ENCODE peak calls at places on chromosomes 4 and X, in nine cellular contexts. P, C, U, E, Y, N, D, M and I are unnamed samples.

GRCh38 chrX:103716967-103717366 is 6.3 kb downstream of the TMEM31 start:
- DNase-seq in P (peak), E (no peak), D (no peak), Y (no peak), M (no peak), U (no peak), C (peak), N (no peak), I (peak)

GRCh38 chr4:147160908-147161513 is 215.3 kb upstream of the TTC29 start:
- DNase-seq in Y (no peak), P (peak), D (peak), M (peak), E (no peak), U (peak), C (peak), N (no peak), I (peak)

GRCh38 chr4:10704050-10704810 is 19.7 kb upstream of the CLNK start:
- DNase-seq in D (no peak), C (no peak), N (no peak), E (no peak), M (no peak), Y (no peak), U (no peak), P (no peak), I (no peak)

GRCh38 chr4:7322166-7322991 is 112.4 kb downstream of the PSAPL1 start:
- DNase-seq in E (peak), C (peak), M (no peak), N (peak), Y (no peak), P (no peak), U (peak), D (peak), I (no peak)

GRCh38 chrX:24148118-24148517 is 1.4 kb upstream of the ZFX start:
- DNase-seq in E (no peak), N (no peak), Y (no peak), M (no peak), C (no peak), D (no peak), P (no peak), U (no peak), I (no peak)

GRCh38 chr4:116664198-116664597 is 421.2 kb downstream of the TRAM1L1 start:
- DNase-seq in C (no peak), N (no peak), U (peak), E (no peak), P (no peak), M (no peak), Y (no peak), D (peak), I (no peak)

GRCh38 chr4:37985730-37986275 is 25.6 kb downstream of the PTTG2 start:
- DNase-seq in U (no peak), P (peak), E (no peak), M (no peak), C (no peak), Y (no peak), N (no peak), D (no peak), I (no peak)

GRCh38 chr4:80305466-80305865 is 30.1 kb upstream of the CFAP299 start:
- DNase-seq in D (no peak), C (no peak), P (no peak), N (no peak), E (no peak), U (no peak), Y (no peak), M (no peak), I (no peak)

GRCh38 chrX:13533726-13534125 is 35.7 kb upstream of the EGFL6 start:
- DNase-seq in M (no peak), N (no peak), Y (no peak), E (no peak), C (no peak), P (no peak), D (no peak), U (no peak), I (peak)

GRCh38 chr4:130124066-130124465 is 1028.1 kb downstream of the C4orf33 start:
- DNase-seq in M (no peak), D (no peak), Y (no peak), P (no peak), U (peak), C (no peak), E (no peak), N (no peak), I (no peak)

GRCh38 chr4:178450614-178451013 is 1008.4 kb upstream of the AGA start:
- DNase-seq in D (no peak), N (no peak), C (no peak), E (no peak), P (no peak), M (no peak), Y (no peak), U (no peak), I (no peak)

GRCh38 chr4:2363056-2363719 is 55.3 kb downstream of the ZFYVE28 start:
- DNase-seq in Y (peak), D (no peak), U (no peak), P (no peak), E (peak), C (peak), N (peak), M (no peak), I (peak)

GRCh38 chrX:103464071-103464773 is 55.1 kb downstream of the RAB40A start:
- DNase-seq in M (peak), Y (no peak), D (peak), P (peak), U (peak), N (no peak), E (no peak), C (peak), I (peak)

GRCh38 chr4:158810487-158811215 is 41.8 kb downstream of the FNIP2 start:
- DNase-seq in U (peak), P (peak), M (peak), Y (peak), D (no peak), C (peak), E (peak), N (no peak), I (peak)

GRCh38 chrX:149283853-149284252 is 221.3 kb downstream of the IDS start:
- DNase-seq in E (no peak), D (no peak), M (no peak), C (no peak), P (no peak), N (no peak), U (no peak), Y (no peak), I (no peak)

GRCh38 chr4:86818211-86818610 is 31.0 kb downstream of the SLC10A6 start:
- DNase-seq in U (no peak), C (no peak), P (no peak), M (no peak), N (no peak), Y (no peak), D (no peak), E (no peak), I (peak)

GRCh38 chr4:82667761-82668505 is 106.1 kb upstream of the TMEM150C start:
- DNase-seq in Y (no peak), N (no peak), D (peak), P (no peak), E (no peak), U (peak), C (no peak), M (no peak), I (peak)

GRCh38 chr4:80101768-80102116 is 28.7 kb upstream of the ANTXR2 start:
- DNase-seq in N (no peak), M (no peak), P (no peak), D (no peak), U (no peak), E (no peak), C (no peak), Y (no peak), I (no peak)

GRCh38 chrX:70445876-70446275 is 1.2 kb downstream of the DLG3 start:
- DNase-seq in Y (no peak), N (no peak), P (no peak), E (no peak), D (no peak), M (no peak), C (no peak), U (no peak), I (no peak)

GRCh38 chr4:79225360-79225759 is 100.5 kb downstream of the NAA11 start:
- DNase-seq in P (no peak), E (no peak), D (peak), N (no peak), M (no peak), U (no peak), C (no peak), Y (no peak), I (peak)

GRCh38 chr4:53576676-53577372 is 14.5 kb downstream of the LNX1 start:
- DNase-seq in N (no peak), C (peak), D (no peak), P (no peak), M (no peak), Y (no peak), E (no peak), U (no peak), I (peak)

GRCh38 chrX:21933077-21933476 is 7.4 kb upstream of the SMS start:
- DNase-seq in M (no peak), Y (no peak), N (no peak), C (no peak), D (peak), E (no peak), P (no peak), U (no peak), I (no peak)

GRCh38 chrX:10892605-10893225 is 218.4 kb upstream of the HCCS start:
- DNase-seq in D (no peak), P (no peak), U (no peak), N (no peak), Y (no peak), E (no peak), M (no peak), C (no peak), I (no peak)

GRCh38 chrX:24364326-24364725 is 3.9 kb downstream of the SUPT20HL1 start:
- DNase-seq in D (no peak), N (no peak), E (no peak), C (no peak), Y (no peak), M (no peak), P (no peak), U (no peak), I (no peak)

GRCh38 chr4:121736735-121737351 is 28.1 kb downstream of the SMIM43 start:
- DNase-seq in P (peak), D (peak), Y (no peak), E (no peak), N (no peak), C (peak), U (peak), M (peak), I (peak)

GRCh38 chr4:64857198-64857597 is 447.9 kb upstream of the TECRL start:
- DNase-seq in M (no peak), N (no peak), C (no peak), U (no peak), D (no peak), P (no peak), Y (no peak), E (no peak), I (no peak)

GRCh38 chr4:86357608-86358007 is 2.2 kb downstream of the MAPK10 start:
- DNase-seq in U (no peak), C (no peak), P (no peak), D (no peak), N (no peak), M (no peak), Y (no peak), E (no peak), I (no peak)

GRCh38 chr4:82380344-82380743 is 6.6 kb upstream of the HNRNPD start:
- DNase-seq in C (no peak), P (no peak), E (peak), M (peak), N (no peak), D (no peak), U (no peak), Y (peak), I (no peak)

GRCh38 chr4:112889619-112890294 is 159.7 kb upstream of the ANK2 start:
- DNase-seq in U (no peak), C (no peak), N (no peak), E (no peak), P (peak), Y (peak), D (no peak), M (no peak), I (peak)

GRCh38 chr4:89048906-89049601 is 7.9 kb downstream of the FAM13A start:
- DNase-seq in U (no peak), M (no peak), C (no peak), E (no peak), Y (no peak), N (no peak), P (no peak), D (no peak), I (peak)

GRCh38 chrX:54825716-54826428 is 18.3 kb downstream of the MAGED2 start:
- DNase-seq in P (no peak), C (no peak), M (no peak), E (no peak), D (peak), N (no peak), U (no peak), Y (no peak), I (no peak)

GRCh38 chrX:17098516-17099247 is 152.2 kb downstream of the REPS2 start:
- DNase-seq in N (no peak), U (no peak), Y (no peak), C (no peak), P (no peak), E (no peak), D (no peak), M (no peak), I (no peak)

GRCh38 chr4:188986271-188986689 is 847.0 kb downstream of the TRIML1 start:
- DNase-seq in C (no peak), U (no peak), P (peak), Y (no peak), E (no peak), D (no peak), M (no peak), N (no peak), I (peak)

GRCh38 chr4:102623622-102624021 is 122.5 kb downstream of the NFKB1 start:
- DNase-seq in D (peak), C (peak), P (peak), U (peak), Y (no peak), E (no peak), N (no peak), M (no peak), I (peak)
- TF ChIP-seq CTCF in D (peak), C (peak), P (peak), U (peak), Y (no peak), E (no peak), N (no peak), M (no peak), I (peak)

GRCh38 chr4:163344147-163345050 is 707 bp downstream of the NPY5R start:
- DNase-seq in Y (no peak), M (no peak), C (peak), U (peak), P (peak), D (peak), E (no peak), N (no peak), I (no peak)

GRCh38 chr4:163343604-163344146 is at the start of gene NPY5R:
- DNase-seq in D (peak), Y (no peak), P (peak), N (no peak), C (peak), M (no peak), E (no peak), U (peak), I (no peak)
- H3K4me3 ChIP-seq in D (peak), Y (peak), P (peak), N (peak), C (peak), M (peak), E (peak), U (peak), I (peak)

DNA sequence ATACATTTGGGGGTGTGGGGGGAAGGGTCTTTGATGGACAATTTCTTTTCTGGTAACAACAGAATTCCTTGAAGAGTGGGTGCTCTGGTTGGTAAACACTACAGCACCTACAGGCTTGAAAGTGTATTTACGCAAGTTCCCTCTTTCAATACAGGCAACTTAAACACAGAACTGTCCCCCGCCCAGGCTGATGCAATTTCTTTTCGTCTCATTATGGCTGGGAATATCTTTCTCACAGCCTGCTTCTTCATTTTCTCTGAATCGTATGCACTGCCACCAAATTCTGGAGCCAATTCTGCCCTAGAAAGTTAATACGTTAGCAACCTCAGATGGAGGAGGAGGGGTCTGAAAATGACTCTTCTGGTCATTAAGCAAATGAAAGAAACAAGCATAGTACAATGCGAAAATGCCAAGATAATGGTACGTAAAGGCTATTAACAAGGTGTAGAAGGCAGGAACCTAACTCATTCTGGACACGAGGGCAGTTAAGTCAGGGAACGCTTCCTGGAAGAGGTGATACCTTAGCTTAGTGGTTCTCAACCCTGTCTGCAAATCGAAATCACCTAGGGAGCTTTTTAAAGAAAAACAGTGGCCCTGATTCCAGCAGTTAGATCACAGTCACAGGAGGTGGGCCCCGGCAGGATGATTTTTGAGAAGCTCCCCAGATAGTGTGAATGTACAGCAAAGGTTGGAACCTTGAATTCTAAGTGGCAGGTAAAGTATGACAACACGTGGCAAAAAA is 1.0 kb downstream of the AGA start:
- DNase-seq in N (peak), C (peak), P (peak), D (peak), M (no peak), U (peak), Y (no peak), E (no peak), I (peak)
- TF ChIP-seq CTCF in N (peak), C (peak), P (peak), D (no peak), M (no peak), U (peak), Y (no peak), E (no peak), I (no peak)

DNA sequence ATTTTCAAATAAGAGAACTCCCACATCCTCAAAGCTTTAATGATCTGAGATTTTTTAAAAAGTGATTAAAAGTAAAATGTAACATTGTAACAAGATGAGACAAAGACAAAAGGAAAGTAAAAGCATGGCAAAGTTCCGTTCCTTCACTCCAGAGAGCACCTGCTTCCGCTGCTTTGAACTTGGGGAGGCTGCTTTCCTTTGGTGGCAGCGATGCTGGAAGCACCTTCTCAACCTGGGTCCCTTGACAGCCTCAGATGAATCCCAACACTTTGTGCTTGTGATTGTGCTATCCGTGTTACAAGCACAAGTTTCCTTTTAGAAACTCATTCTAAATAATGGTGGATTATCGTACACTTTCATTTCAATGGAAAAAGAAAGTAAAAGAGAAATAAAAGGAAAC is 59.7 kb downstream of the HADH start:
- DNase-seq in U (no peak), D (no peak), E (no peak), P (no peak), C (no peak), M (no peak), N (no peak), Y (no peak), I (no peak)
- H3K4me3 ChIP-seq in U (no peak), D (no peak), E (no peak), P (no peak), C (no peak), M (no peak), N (peak), Y (no peak), I (no peak)

GRCh38 chr4:55444822-55445221 is 49.1 kb downstream of the TMEM165 start:
- DNase-seq in U (peak), N (no peak), E (no peak), P (peak), D (no peak), M (no peak), C (no peak), Y (no peak), I (peak)
- TF ChIP-seq CTCF in U (peak), N (no peak), E (no peak), P (peak), D (no peak), M (no peak), C (peak), Y (no peak), I (peak)

DNA sequence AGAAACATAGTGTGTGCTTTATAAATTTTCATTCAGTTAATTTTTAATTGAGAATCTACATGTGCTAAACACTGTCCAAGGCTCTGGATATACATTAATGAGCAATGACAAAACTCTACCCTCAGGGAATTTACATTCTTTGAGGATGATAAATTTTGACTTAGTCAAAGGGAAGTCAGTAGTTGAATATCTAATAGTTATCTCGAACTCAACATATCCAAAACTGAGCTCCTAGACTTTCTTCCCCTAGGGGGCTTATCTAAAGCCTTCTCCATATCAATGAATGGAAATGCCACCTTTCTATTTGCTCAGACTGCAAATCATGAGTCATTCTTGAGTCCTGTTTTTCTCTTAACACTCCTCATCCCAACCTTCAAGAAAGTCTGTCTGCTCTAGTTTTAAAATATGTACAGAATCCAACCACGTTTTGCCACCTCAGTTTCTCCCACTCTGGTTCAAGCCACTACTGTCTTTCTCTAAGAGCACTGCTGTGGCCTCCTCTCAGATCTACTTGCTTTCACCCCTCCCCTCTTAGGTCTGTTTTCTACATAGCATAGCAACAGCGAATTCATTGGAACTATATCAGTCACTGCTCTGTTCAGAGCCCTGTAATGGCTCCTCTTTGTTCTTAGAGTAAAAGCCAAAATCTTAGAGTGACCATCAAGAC is 9.5 kb downstream of the PARM1 start:
- DNase-seq in N (no peak), C (no peak), D (no peak), Y (no peak), E (no peak), P (no peak), U (no peak), M (no peak), I (no peak)
- H3K4me3 ChIP-seq in N (no peak), C (no peak), D (no peak), Y (no peak), E (no peak), P (no peak), U (no peak), M (no peak), I (no peak)

DNA sequence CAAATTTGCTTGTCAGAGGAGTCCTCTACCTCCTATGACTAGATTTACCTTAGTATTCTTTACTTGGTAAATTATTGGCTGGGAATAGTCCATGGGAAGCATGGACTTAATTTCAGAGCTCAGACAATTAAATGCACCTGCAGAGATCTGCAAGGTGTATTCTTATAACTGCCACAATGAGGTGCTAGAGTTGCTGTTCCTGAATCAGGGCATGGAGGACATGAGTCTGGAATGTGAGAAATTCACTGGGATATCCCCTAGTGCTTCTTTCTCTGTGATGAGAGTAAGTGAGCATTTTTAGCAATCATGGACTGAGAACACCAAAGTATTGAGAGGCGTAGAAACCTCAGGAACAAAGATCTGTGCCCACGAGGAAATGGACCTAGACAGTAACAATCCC is 32.9 kb upstream of the GRID2 start:
- DNase-seq in D (peak), Y (no peak), E (no peak), P (no peak), N (no peak), M (no peak), U (peak), C (no peak), I (no peak)
- TF ChIP-seq CTCF in D (peak), Y (no peak), E (no peak), P (no peak), N (no peak), M (no peak), U (peak), C (peak), I (no peak)